ENCODE peak calls at places on chromosomes 11 and 22, in four cellular contexts. X is upper lobe of right lung, A is NCI-H526 treated with DMSO at 0.1 percent for 48 hours, Q is fibroblast of mammary gland. C is an unnamed sample.

GRCh38 chr11:45095691-45096010 is 50.8 kb upstream of the PRDM11 start:
- DNase-seq in A (no peak), Q (no peak), X (no peak), C (no peak)

GRCh38 chr11:2270322-2271076 is at the start of gene ASCL2:
- DNase-seq in A (peak), X (peak), Q (no peak), C (no peak)

GRCh38 chr11:104895619-104896018 is 2.6 kb downstream of the CASP12 start:
- DNase-seq in Q (no peak), X (no peak), A (no peak), C (no peak)

GRCh38 chr22:33274214-33274828 is 216.1 kb upstream of the SYN3 start:
- DNase-seq in A (no peak), Q (peak), X (no peak), C (no peak)

GRCh38 chr11:67059671-67060070 is 3.0 kb downstream of the RHOD start:
- DNase-seq in Q (no peak), A (no peak), X (no peak), C (no peak)

GRCh38 chr11:113974741-113975470 is at the start of gene HTR3A:
- DNase-seq in Q (peak), A (peak), X (peak), C (no peak)

GRCh38 chr11:133418218-133418617 is 114.1 kb downstream of the OPCML start:
- DNase-seq in X (no peak), A (no peak), Q (no peak), C (no peak)

GRCh38 chr11:64042301-64042700 is 6.6 kb downstream of the FLRT1 start:
- DNase-seq in X (no peak), A (no peak), Q (no peak), C (no peak)

C was measured in fibroblast of the conjunctiva.